ENCODE peak calls at places on chromosomes 1 and 21, in four cellular contexts. L, Q, U and A are unnamed samples.

GRCh38 chr1:166974647-166975345 is 544 bp downstream of the ILDR2 start:
- DNase-seq in U (no peak), Q (no peak), L (no peak), A (peak; percentile 73)

GRCh38 chr1:228158690-228159665 is 6.6 kb upstream of the IBA57 start:
- DNase-seq in U (no peak), Q (no peak), L (no peak), A (no peak)

GRCh38 chr1:180909005-180909414 is 3.7 kb upstream of the KIAA1614 start:
- DNase-seq in Q (no peak), U (no peak), L (no peak), A (no peak)

GRCh38 chr1:20376880-20377494 is 86.3 kb downstream of the VWA5B1 start:
- DNase-seq in Q (no peak), U (peak; percentile 35), L (peak; percentile 49), A (peak; percentile 63)

GRCh38 chr1:28287315-28287714 is 28.0 kb downstream of the SESN2 start:
- DNase-seq in U (no peak), L (no peak), Q (no peak), A (no peak)

GRCh38 chr1:61220531-61220930 is 138.2 kb downstream of the NFIA start:
- DNase-seq in L (no peak), Q (no peak), U (no peak), A (no peak)

GRCh38 chr1:103106426-103107321 is 1.6 kb downstream of the COL11A1 start:
- DNase-seq in Q (no peak), L (peak; percentile 49), U (peak; percentile 30), A (peak; percentile 29)

GRCh38 chr1:151458936-151459330 is 361 bp downstream of the POGZ start:
- DNase-seq in U (peak; percentile 63), L (peak; percentile 41), Q (no peak), A (peak; percentile 74)

GRCh38 chr1:220787069-220787614 is 429 bp downstream of the MTARC1 start:
- DNase-seq in U (no peak), L (no peak), Q (no peak), A (no peak)

GRCh38 chr21:38478782-38479181 is 19.5 kb downstream of the ERG start:
- DNase-seq in L (peak; percentile 74), Q (no peak), U (peak; percentile 10), A (no peak)

GRCh38 chr1:201916649-201917249 is 28.1 kb downstream of the SHISA4 start:
- DNase-seq in Q (no peak), U (peak; percentile 94), L (peak; percentile 87), A (peak; percentile 68)

GRCh38 chr1:54557956-54558355 is 9.9 kb downstream of the ACOT11 start:
- DNase-seq in L (no peak), Q (no peak), U (peak; percentile 36), A (no peak)

GRCh38 chr21:41878831-41879189 is 334 bp downstream of the PRDM15 start:
- DNase-seq in L (peak; percentile 75), U (peak; percentile 81), Q (no peak), A (peak; percentile 77)

GRCh38 chr21:37370152-37371040 is 3.8 kb downstream of the DYRK1A start:
- DNase-seq in L (no peak), Q (no peak), U (peak; percentile 85), A (no peak)

GRCh38 chr1:51910182-51910581 is 31.7 kb upstream of the NRDC start:
- DNase-seq in U (no peak), Q (no peak), L (no peak), A (no peak)

GRCh38 chr1:66431999-66432398 is 102.0 kb upstream of the SGIP1 start:
- DNase-seq in Q (no peak), L (no peak), U (no peak), A (no peak)

GRCh38 chr1:101293461-101294045 is 56.7 kb downstream of the S1PR1 start:
- DNase-seq in L (peak; percentile 64), Q (no peak), U (peak; percentile 8), A (no peak)

GRCh38 chr1:39738622-39739366 is at the start of gene PPIE:
- DNase-seq in U (peak; percentile 83), Q (no peak), L (peak; percentile 88), A (peak; percentile 99)

DNA sequence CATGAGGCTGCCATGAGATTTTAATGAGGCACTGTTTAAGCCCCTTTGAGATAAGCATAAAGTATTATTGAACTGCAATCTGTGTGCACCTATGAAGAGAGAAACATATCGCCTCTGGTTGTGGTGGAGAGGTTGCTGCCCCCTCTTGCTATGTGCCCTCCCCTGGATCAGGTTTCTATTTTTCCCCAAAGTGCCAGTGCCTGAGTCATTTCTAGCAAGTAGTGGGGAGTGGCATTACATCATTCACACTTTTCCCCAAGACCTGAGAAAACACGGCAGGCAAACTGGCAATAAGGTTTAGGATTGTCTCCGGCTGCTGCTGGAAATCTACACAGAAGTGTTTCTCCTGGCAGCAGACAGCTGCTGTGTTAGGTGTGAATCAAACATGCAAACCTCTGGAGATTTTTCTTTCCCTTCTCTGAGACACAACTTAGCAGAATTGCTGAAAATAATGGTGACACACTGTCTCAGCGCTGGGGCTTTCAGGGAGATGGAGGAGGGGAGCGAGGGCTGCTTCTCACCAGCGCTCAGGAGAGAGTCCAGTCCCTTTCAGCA is 13.6 kb upstream of the RGS16 start:
- DNase-seq in Q (no peak), L (peak; percentile 28), U (peak; percentile 10), A (no peak)
- H3K27ac ChIP-seq in Q (no peak overlapping the region), L (no peak overlapping the region), U (no peak overlapping the region), A (no peak overlapping the region)

GRCh38 chr1:110319332-110320167 is 19.6 kb upstream of the RBM15 start:
- DNase-seq in Q (no peak), U (no peak), L (no peak), A (no peak)
- TF ChIP-seq CTCF in Q (no peak), U (no peak), L (no peak), A (no peak)

GRCh38 chr1:53449693-53450092 is 9.5 kb upstream of the DMRTB1 start:
- DNase-seq in Q (no peak), U (no peak), L (no peak), A (no peak)
- H3K27ac ChIP-seq in Q (no peak overlapping the region), U (peak overlapping the region; percentile 74), L (no peak overlapping the region), A (no peak overlapping the region)

GRCh38 chr21:33132054-33132453 is 62.1 kb downstream of the OLIG1 start:
- DNase-seq in L (no peak), U (no peak), Q (no peak), A (no peak)
- TF ChIP-seq CTCF in L (peak; percentile 15), U (no peak), Q (no peak), A (no peak)

DNA sequence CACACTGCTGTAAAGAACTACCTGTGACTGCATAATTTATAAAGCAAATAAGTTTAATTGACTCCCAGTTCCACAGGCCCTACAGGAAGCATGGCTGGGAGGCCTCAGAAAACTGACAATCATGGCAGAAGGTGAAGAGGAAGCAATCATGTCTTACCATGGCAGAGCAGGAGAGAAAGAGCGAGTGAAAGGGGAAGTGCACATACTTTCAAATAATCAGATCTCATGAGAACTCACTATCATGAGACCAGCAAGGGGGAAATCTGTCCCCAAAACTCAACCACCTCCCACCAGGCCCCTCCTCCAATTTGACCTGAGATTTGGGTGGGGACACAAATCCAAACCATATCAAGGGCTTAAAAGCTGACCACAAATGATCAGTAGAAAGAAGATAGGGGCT is 493.2 kb downstream of the PTPRC start:
- DNase-seq in L (no peak), Q (no peak), U (no peak), A (no peak)
- H3K27ac ChIP-seq in L (no peak overlapping the region), Q (no peak overlapping the region), U (no peak overlapping the region), A (no peak overlapping the region)

DNA sequence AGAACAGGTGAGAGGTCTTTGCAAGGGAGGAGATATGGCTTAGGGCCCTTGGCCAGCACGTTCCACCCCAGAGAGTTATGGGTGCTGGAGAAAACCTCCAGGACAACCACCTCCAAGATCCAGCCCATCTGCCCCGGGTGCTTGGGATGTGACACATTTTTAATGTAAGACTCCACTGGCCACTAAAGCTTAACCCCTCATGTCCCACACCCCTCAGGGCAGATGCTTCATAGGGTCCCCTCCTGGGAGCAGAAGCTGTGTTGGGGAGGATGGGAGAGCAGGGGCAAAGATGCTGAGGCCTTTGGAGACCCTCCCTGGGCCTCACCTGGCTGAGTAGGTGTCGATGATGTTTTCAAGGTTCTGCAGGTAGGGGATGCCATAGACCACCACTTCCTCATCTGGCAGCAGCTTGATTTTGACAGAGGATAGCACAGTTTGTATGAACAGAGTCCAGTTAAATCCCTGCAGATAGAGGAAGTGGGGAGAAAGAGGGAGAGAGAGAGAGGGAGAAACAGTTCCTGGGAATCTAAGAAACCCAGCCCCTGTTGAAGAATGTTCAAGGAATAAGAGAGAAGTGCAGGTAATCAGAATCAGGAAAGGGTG is 11.9 kb downstream of the PRXL2B start:
- DNase-seq in L (no peak), U (no peak), Q (no peak), A (no peak)
- TF ChIP-seq CTCF in L (no peak), U (no peak), Q (no peak), A (no peak)